ENCODE peak calls at places on chromosomes 12 and 14, in four cellular contexts. J, D, T and P are unnamed samples.

GRCh38 chr12:92289611-92290010 is 144.0 kb upstream of the BTG1 start:
- DNase-seq in D (no peak), T (no peak), J (no peak), P (no peak)

GRCh38 chr12:71730936-71731335 is 23.7 kb upstream of the RAB21 start:
- DNase-seq in D (no peak), T (no peak), J (no peak), P (no peak)

GRCh38 chr12:69348162-69348938 is at the start of gene LYZ:
- DNase-seq in D (peak; percentile 52), J (no peak), T (no peak), P (peak; percentile 10)

GRCh38 chr12:85765443-85765842 is 70.8 kb downstream of the RASSF9 start:
- DNase-seq in T (no peak), J (no peak), D (no peak), P (no peak)

GRCh38 chr12:46212108-46212982 is 56.5 kb downstream of the SLC38A1 start:
- DNase-seq in T (no peak), J (no peak), D (no peak), P (no peak)

GRCh38 chr14:51086044-51086443 is 8.9 kb downstream of the TRIM9 start:
- DNase-seq in J (no peak), D (no peak), T (no peak), P (no peak)

GRCh38 chr12:25151476-25151875 is 43.5 kb downstream of the DNAI7 start:
- DNase-seq in J (no peak), D (no peak), T (peak; percentile 21), P (no peak)

GRCh38 chr12:48198619-48198973 is 4.5 kb downstream of the OR10AD1 start:
- DNase-seq in T (peak; percentile 65), J (peak; percentile 71), D (peak; percentile 40), P (peak; percentile 46)

GRCh38 chr14:99686557-99687283 is 2.6 kb downstream of the CYP46A1 start:
- DNase-seq in D (no peak), J (no peak), T (no peak), P (no peak)

GRCh38 chr12:91811481-91812287 is 334.0 kb downstream of the BTG1 start:
- DNase-seq in J (peak; percentile 81), D (peak; percentile 38), T (peak; percentile 76), P (peak; percentile 70)

GRCh38 chr12:48693572-48693971 is 11.5 kb upstream of the KANSL2 start:
- DNase-seq in D (no peak), J (no peak), T (no peak), P (no peak)

GRCh38 chr12:78062781-78063180 is 232.1 kb downstream of the NAV3 start:
- DNase-seq in T (peak; percentile 55), D (peak; percentile 27), J (no peak), P (peak; percentile 34)

GRCh38 chr14:99035712-99036593 is 236.0 kb downstream of the BCL11B start:
- DNase-seq in J (peak; percentile 58), D (peak; percentile 47), T (peak; percentile 41), P (peak; percentile 61)

GRCh38 chr12:90166012-90166411 is 457.4 kb upstream of the ATP2B1 start:
- DNase-seq in D (no peak), T (no peak), J (no peak), P (no peak)

GRCh38 chr12:114902665-114903393 is 218.9 kb upstream of the TBX3 start:
- DNase-seq in T (no peak), J (no peak), D (no peak), P (no peak)

GRCh38 chr12:106978035-106978800 is 8.7 kb downstream of the MTERF2 start:
- DNase-seq in T (no peak), J (peak; percentile 72), D (peak; percentile 49), P (peak; percentile 77)

GRCh38 chr12:117100251-117100650 is 1.0 kb upstream of the TESC start:
- DNase-seq in J (no peak), T (no peak), D (no peak), P (no peak)

GRCh38 chr14:90109858-90110257 is 48.1 kb downstream of the KCNK13 start:
- DNase-seq in J (no peak), T (no peak), D (no peak), P (no peak)

GRCh38 chr12:11446372-11446771 is 51.0 kb upstream of the PRB2 start:
- DNase-seq in J (no peak), D (no peak), T (no peak), P (no peak)

GRCh38 chr14:75389679-75390078 is 38.1 kb upstream of the JDP2 start:
- DNase-seq in J (no peak), T (no peak), D (no peak), P (no peak)

GRCh38 chr14:68897559-68898160 is 81.4 kb downstream of the ACTN1 start:
- DNase-seq in J (no peak), T (no peak), D (no peak), P (no peak)

GRCh38 chr12:121005346-121005815 is 10.9 kb downstream of the C12orf43 start:
- DNase-seq in D (no peak), T (peak; percentile 30), J (peak; percentile 81), P (no peak)

GRCh38 chr14:29007990-29008389 is 241.4 kb downstream of the FOXG1 start:
- DNase-seq in D (no peak), T (no peak), J (no peak), P (no peak)

GRCh38 chr12:48810817-48811453 is 7.4 kb upstream of the CACNB3 start:
- DNase-seq in D (no peak), T (no peak), J (no peak), P (no peak)

GRCh38 chr14:67883717-67884116 is 64.1 kb downstream of the RAD51B start:
- DNase-seq in D (no peak), T (no peak), J (no peak), P (no peak)

DNA sequence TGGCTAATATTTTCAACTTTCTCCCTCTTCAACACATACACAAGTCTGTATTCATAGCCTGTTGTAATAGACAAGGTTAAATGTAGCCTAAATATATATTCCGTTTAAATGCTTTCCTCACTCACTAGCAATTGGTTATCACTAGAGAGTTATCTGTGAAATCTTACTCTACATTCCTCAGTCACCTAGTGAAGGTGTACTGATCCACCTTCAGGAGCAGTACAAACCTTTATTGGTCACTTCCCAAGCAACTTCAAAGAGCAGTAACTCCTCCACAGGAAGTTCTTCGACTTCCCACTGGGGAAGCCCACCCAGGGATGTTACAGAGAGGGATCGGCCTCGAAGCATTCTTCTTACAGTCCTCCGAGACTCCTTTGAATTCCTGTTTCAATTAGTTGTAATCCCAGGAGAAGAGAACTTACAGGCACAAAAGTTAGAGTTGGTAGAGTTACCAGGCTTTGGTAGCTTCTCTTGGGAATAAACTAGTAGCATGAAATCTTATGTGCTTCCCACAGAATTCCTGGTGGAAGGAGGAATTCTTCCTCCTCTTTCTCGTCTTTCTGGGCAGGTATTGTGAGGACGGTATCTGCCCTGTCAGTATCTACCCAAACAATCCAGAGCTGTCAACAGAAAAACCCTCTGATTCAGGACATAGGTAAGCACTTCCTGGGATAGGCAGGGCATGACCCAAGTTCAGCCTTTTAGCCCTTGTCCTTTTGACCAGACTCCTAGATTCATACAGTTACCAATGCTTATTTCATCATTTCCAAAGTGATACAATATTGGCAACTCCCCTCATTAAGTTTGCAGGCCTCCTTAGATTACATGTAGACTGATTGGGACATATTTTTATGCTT is at the start of gene GYS2:
- DNase-seq in T (no peak), D (no peak), J (no peak), P (no peak)
- H3K36me3 ChIP-seq in T (no peaks in the 10 kb centered on the region), D (no peaks in the 10 kb centered on the region), J (no peaks in the 10 kb centered on the region), P (no peaks in the 10 kb centered on the region)

GRCh38 chr14:32430326-32430725 is 101.2 kb downstream of the AKAP6 start:
- DNase-seq in D (no peak), J (no peak), T (no peak), P (no peak)

GRCh38 chr14:32435411-32435810 is 106.3 kb downstream of the AKAP6 start:
- DNase-seq in D (no peak), T (no peak), J (no peak), P (no peak)

GRCh38 chr14:32434180-32434579 is 105.1 kb downstream of the AKAP6 start:
- DNase-seq in D (no peak), J (no peak), T (no peak), P (no peak)

GRCh38 chr14:32434880-32435279 is 105.8 kb downstream of the AKAP6 start:
- DNase-seq in T (no peak), J (no peak), D (no peak), P (no peak)

GRCh38 chr14:32432813-32433538 is 103.9 kb downstream of the AKAP6 start:
- DNase-seq in D (no peak), T (no peak), J (no peak), P (no peak)
- H3K4me1 ChIP-seq in D (no peaks in the 10 kb centered on the region), T (no peaks in the 10 kb centered on the region), J (no peaks in the 10 kb centered on the region), P (no peaks in the 10 kb centered on the region)

DNA sequence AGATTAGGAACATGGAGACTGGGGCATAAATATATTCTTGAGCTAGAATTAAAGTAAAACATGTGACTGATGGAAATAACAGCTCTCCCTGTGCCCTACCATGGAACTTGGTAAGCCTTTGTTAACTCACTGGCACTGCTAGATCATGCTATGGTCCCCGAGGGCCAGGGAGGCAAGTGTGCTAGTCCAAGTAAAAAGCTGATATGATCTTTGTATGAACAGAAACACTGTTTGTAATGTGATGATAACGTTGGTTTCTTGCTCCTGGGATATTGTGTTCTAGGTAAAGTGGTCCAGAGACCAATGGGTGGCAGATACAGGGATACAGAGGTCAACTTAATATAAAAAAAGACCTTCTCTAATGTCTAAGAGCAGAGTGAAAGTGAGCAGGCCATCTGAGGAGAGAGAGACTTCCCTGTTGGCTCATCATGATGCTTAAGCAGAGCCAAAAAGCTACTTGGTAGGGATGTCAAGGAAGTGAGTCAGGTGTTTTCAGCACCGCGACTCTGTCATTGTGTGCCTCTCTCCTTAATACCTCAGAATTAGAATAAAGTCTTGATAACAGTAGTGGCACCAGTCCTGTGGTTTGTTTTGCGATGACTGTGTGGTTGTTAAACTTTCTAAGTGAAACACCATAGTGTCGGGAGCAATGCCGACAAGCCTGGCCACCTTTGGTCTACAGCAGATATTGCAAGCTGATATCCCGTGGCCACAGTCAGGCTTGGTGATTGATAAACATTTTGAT is 27.7 kb downstream of the BICD1 start:
- DNase-seq in J (no peak), D (no peak), T (no peak), P (no peak)
- TF ChIP-seq CTCF in J (no peak), D (no peak), T (no peak), P (no peak)

DNA sequence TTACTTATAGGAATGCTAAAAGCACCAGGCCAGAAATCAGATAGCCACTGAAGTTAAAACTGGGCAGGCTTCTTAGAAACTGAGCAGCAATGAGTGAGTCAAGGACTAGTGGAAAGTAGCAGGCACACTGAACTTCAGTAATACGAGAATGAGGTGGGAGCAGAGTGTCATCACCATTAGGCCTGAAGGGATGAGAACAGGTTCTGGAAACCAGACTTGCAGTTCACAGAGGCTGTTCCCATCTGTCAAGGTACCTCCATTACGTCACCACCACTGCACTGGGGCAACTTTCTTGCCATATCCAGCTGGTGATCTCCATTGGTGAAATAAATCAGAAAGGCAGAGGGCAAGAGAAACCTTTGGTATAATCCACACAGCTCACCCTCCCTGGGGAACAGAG is 15.6 kb downstream of the ZNF10 start:
- DNase-seq in D (no peak), J (no peak), T (no peak), P (no peak)
- H3K36me3 ChIP-seq in D (peaks cover 12% of the 10 kb centered on the region), J (peaks cover 4% of the 10 kb centered on the region), T (no peaks in the 10 kb centered on the region), P (peaks cover 100% of the 10 kb centered on the region)